ENCODE peak calls at places on chromosome 1, in eight cellular contexts. One of them, this sample, is unnamed.

GRCh38 chr1:65346190-65346589 is 36.8 kb downstream of the DNAJC6 start:
- DNase-seq in lung microvascular endothelial cell: no peak
- DNase-seq in EL: no peak
- DNase-seq in activated naive CD8-positive, alpha-beta T cell treated with anti-CD3 and anti-CD28 coated beads for 36 hours: no peak
- DNase-seq in activated CD8-positive, alpha-beta memory T cell treated with anti-CD3 and anti-CD28 coated beads for 4 hours: no peak
- DNase-seq in lower leg skin: no peak
- DNase-seq in NCI-H1436: no peak
- DNase-seq in RPMI8226: no peak
- DNase-seq in this sample: no peak

GRCh38 chr1:53172751-53173498 is 23.7 kb upstream of the CPT2 start:
- DNase-seq in lung microvascular endothelial cell: peak; percentile 40
- DNase-seq in EL: peak; percentile 74
- DNase-seq in activated naive CD8-positive, alpha-beta T cell treated with anti-CD3 and anti-CD28 coated beads for 36 hours: no peak
- DNase-seq in activated CD8-positive, alpha-beta memory T cell treated with anti-CD3 and anti-CD28 coated beads for 4 hours: no peak
- DNase-seq in lower leg skin: no peak
- DNase-seq in NCI-H1436: no peak
- DNase-seq in RPMI8226: peak; percentile 49
- DNase-seq in this sample: no peak

GRCh38 chr1:207857447-207857846 is 53.5 kb downstream of the CD34 start:
- DNase-seq in lung microvascular endothelial cell: no peak
- DNase-seq in EL: no peak
- DNase-seq in activated naive CD8-positive, alpha-beta T cell treated with anti-CD3 and anti-CD28 coated beads for 36 hours: no peak
- DNase-seq in activated CD8-positive, alpha-beta memory T cell treated with anti-CD3 and anti-CD28 coated beads for 4 hours: no peak
- DNase-seq in lower leg skin: no peak
- DNase-seq in NCI-H1436: no peak
- DNase-seq in RPMI8226: no peak
- DNase-seq in this sample: no peak

GRCh38 chr1:27577504-27578188 is 26.3 kb downstream of the AHDC1 start:
- DNase-seq in lung microvascular endothelial cell: peak; percentile 23
- DNase-seq in EL: no peak
- DNase-seq in activated naive CD8-positive, alpha-beta T cell treated with anti-CD3 and anti-CD28 coated beads for 36 hours: no peak
- DNase-seq in activated CD8-positive, alpha-beta memory T cell treated with anti-CD3 and anti-CD28 coated beads for 4 hours: no peak
- DNase-seq in lower leg skin: no peak
- DNase-seq in NCI-H1436: no peak
- DNase-seq in RPMI8226: no peak
- DNase-seq in this sample: no peak

GRCh38 chr1:191592907-191593306 is 565.4 kb upstream of the RGS18 start:
- DNase-seq in lung microvascular endothelial cell: no peak
- DNase-seq in EL: no peak
- DNase-seq in activated naive CD8-positive, alpha-beta T cell treated with anti-CD3 and anti-CD28 coated beads for 36 hours: no peak
- DNase-seq in activated CD8-positive, alpha-beta memory T cell treated with anti-CD3 and anti-CD28 coated beads for 4 hours: no peak
- DNase-seq in lower leg skin: no peak
- DNase-seq in NCI-H1436: no peak
- DNase-seq in RPMI8226: no peak
- DNase-seq in this sample: no peak

GRCh38 chr1:33661791-33662190 is 189.3 kb downstream of the ZSCAN20 start:
- DNase-seq in lung microvascular endothelial cell: no peak
- DNase-seq in EL: no peak
- DNase-seq in activated naive CD8-positive, alpha-beta T cell treated with anti-CD3 and anti-CD28 coated beads for 36 hours: no peak
- DNase-seq in activated CD8-positive, alpha-beta memory T cell treated with anti-CD3 and anti-CD28 coated beads for 4 hours: no peak
- DNase-seq in lower leg skin: no peak
- DNase-seq in NCI-H1436: peak; percentile 29
- DNase-seq in RPMI8226: no peak
- DNase-seq in this sample: no peak

GRCh38 chr1:10253755-10254154 is 43.4 kb downstream of the KIF1B start:
- DNase-seq in lung microvascular endothelial cell: peak; percentile 88
- DNase-seq in EL: peak; percentile 62
- DNase-seq in activated naive CD8-positive, alpha-beta T cell treated with anti-CD3 and anti-CD28 coated beads for 36 hours: no peak
- DNase-seq in activated CD8-positive, alpha-beta memory T cell treated with anti-CD3 and anti-CD28 coated beads for 4 hours: no peak
- DNase-seq in lower leg skin: peak; percentile 25
- DNase-seq in NCI-H1436: no peak
- DNase-seq in RPMI8226: peak; percentile 39
- DNase-seq in this sample: no peak

GRCh38 chr1:236545621-236546169 is 21.9 kb downstream of the LGALS8 start:
- DNase-seq in lung microvascular endothelial cell: no peak
- DNase-seq in EL: no peak
- DNase-seq in activated naive CD8-positive, alpha-beta T cell treated with anti-CD3 and anti-CD28 coated beads for 36 hours: no peak
- DNase-seq in activated CD8-positive, alpha-beta memory T cell treated with anti-CD3 and anti-CD28 coated beads for 4 hours: no peak
- DNase-seq in lower leg skin: no peak
- DNase-seq in NCI-H1436: no peak
- DNase-seq in RPMI8226: no peak
- DNase-seq in this sample: no peak

GRCh38 chr1:87584603-87585002 is 255.9 kb downstream of the LMO4 start:
- DNase-seq in lung microvascular endothelial cell: no peak
- DNase-seq in EL: no peak
- DNase-seq in activated naive CD8-positive, alpha-beta T cell treated with anti-CD3 and anti-CD28 coated beads for 36 hours: no peak
- DNase-seq in activated CD8-positive, alpha-beta memory T cell treated with anti-CD3 and anti-CD28 coated beads for 4 hours: no peak
- DNase-seq in lower leg skin: no peak
- DNase-seq in NCI-H1436: no peak
- DNase-seq in RPMI8226: no peak
- DNase-seq in this sample: no peak

GRCh38 chr1:171788696-171789095 is 7.2 kb downstream of the METTL13 start:
- DNase-seq in lung microvascular endothelial cell: peak; percentile 67
- DNase-seq in EL: peak; percentile 93
- DNase-seq in activated naive CD8-positive, alpha-beta T cell treated with anti-CD3 and anti-CD28 coated beads for 36 hours: no peak
- DNase-seq in activated CD8-positive, alpha-beta memory T cell treated with anti-CD3 and anti-CD28 coated beads for 4 hours: no peak
- DNase-seq in lower leg skin: no peak
- DNase-seq in NCI-H1436: no peak
- DNase-seq in RPMI8226: no peak
- DNase-seq in this sample: no peak

GRCh38 chr1:197021716-197022115 is 44.4 kb downstream of the CFHR5 start:
- DNase-seq in lung microvascular endothelial cell: peak; percentile 63
- DNase-seq in EL: no peak
- DNase-seq in activated naive CD8-positive, alpha-beta T cell treated with anti-CD3 and anti-CD28 coated beads for 36 hours: no peak
- DNase-seq in activated CD8-positive, alpha-beta memory T cell treated with anti-CD3 and anti-CD28 coated beads for 4 hours: no peak
- DNase-seq in lower leg skin: no peak
- DNase-seq in NCI-H1436: no peak
- DNase-seq in RPMI8226: no peak
- DNase-seq in this sample: no peak

GRCh38 chr1:97903626-97904025 is 17.2 kb downstream of the DPYD start:
- DNase-seq in lung microvascular endothelial cell: peak; percentile 44
- DNase-seq in EL: peak; percentile 26
- DNase-seq in activated naive CD8-positive, alpha-beta T cell treated with anti-CD3 and anti-CD28 coated beads for 36 hours: no peak
- DNase-seq in activated CD8-positive, alpha-beta memory T cell treated with anti-CD3 and anti-CD28 coated beads for 4 hours: no peak
- DNase-seq in lower leg skin: no peak
- DNase-seq in NCI-H1436: no peak
- DNase-seq in RPMI8226: no peak
- DNase-seq in this sample: no peak

GRCh38 chr1:171902527-171902926 is 61.2 kb downstream of the DNM3 start:
- DNase-seq in lung microvascular endothelial cell: no peak
- DNase-seq in EL: no peak
- DNase-seq in activated naive CD8-positive, alpha-beta T cell treated with anti-CD3 and anti-CD28 coated beads for 36 hours: no peak
- DNase-seq in activated CD8-positive, alpha-beta memory T cell treated with anti-CD3 and anti-CD28 coated beads for 4 hours: no peak
- DNase-seq in lower leg skin: no peak
- DNase-seq in NCI-H1436: no peak
- DNase-seq in RPMI8226: no peak
- DNase-seq in this sample: no peak

GRCh38 chr1:24323281-24323680 is 4.1 kb downstream of the GRHL3 start:
- DNase-seq in lung microvascular endothelial cell: no peak
- DNase-seq in EL: no peak
- DNase-seq in activated naive CD8-positive, alpha-beta T cell treated with anti-CD3 and anti-CD28 coated beads for 36 hours: no peak
- DNase-seq in activated CD8-positive, alpha-beta memory T cell treated with anti-CD3 and anti-CD28 coated beads for 4 hours: no peak
- DNase-seq in lower leg skin: no peak
- DNase-seq in NCI-H1436: no peak
- DNase-seq in RPMI8226: peak; percentile 49
- DNase-seq in this sample: no peak

GRCh38 chr1:157968503-157968902 is 24.9 kb upstream of the KIRREL1 start:
- DNase-seq in lung microvascular endothelial cell: peak; percentile 84
- DNase-seq in EL: peak; percentile 87
- DNase-seq in activated naive CD8-positive, alpha-beta T cell treated with anti-CD3 and anti-CD28 coated beads for 36 hours: no peak
- DNase-seq in activated CD8-positive, alpha-beta memory T cell treated with anti-CD3 and anti-CD28 coated beads for 4 hours: no peak
- DNase-seq in lower leg skin: peak; percentile 24
- DNase-seq in NCI-H1436: no peak
- DNase-seq in RPMI8226: peak; percentile 70
- DNase-seq in this sample: no peak

GRCh38 chr1:6511056-6511455 is 19.6 kb upstream of the PLEKHG5 start:
- DNase-seq in lung microvascular endothelial cell: no peak
- DNase-seq in EL: no peak
- DNase-seq in activated naive CD8-positive, alpha-beta T cell treated with anti-CD3 and anti-CD28 coated beads for 36 hours: no peak
- DNase-seq in activated CD8-positive, alpha-beta memory T cell treated with anti-CD3 and anti-CD28 coated beads for 4 hours: no peak
- DNase-seq in lower leg skin: no peak
- DNase-seq in NCI-H1436: no peak
- DNase-seq in RPMI8226: no peak
- DNase-seq in this sample: no peak

GRCh38 chr1:19650416-19651140 is 6.5 kb downstream of the NBL1 start:
- DNase-seq in lung microvascular endothelial cell: no peak
- DNase-seq in EL: no peak
- DNase-seq in activated naive CD8-positive, alpha-beta T cell treated with anti-CD3 and anti-CD28 coated beads for 36 hours: no peak
- DNase-seq in activated CD8-positive, alpha-beta memory T cell treated with anti-CD3 and anti-CD28 coated beads for 4 hours: no peak
- DNase-seq in lower leg skin: no peak
- DNase-seq in NCI-H1436: no peak
- DNase-seq in RPMI8226: no peak
- DNase-seq in this sample: no peak

GRCh38 chr1:19974822-19975416 is 4.5 kb downstream of the PLA2G2A start:
- DNase-seq in lung microvascular endothelial cell: peak; percentile 84
- DNase-seq in EL: peak; percentile 61
- DNase-seq in activated naive CD8-positive, alpha-beta T cell treated with anti-CD3 and anti-CD28 coated beads for 36 hours: peak; percentile 3
- DNase-seq in activated CD8-positive, alpha-beta memory T cell treated with anti-CD3 and anti-CD28 coated beads for 4 hours: no peak
- DNase-seq in lower leg skin: peak; percentile 47
- DNase-seq in NCI-H1436: peak; percentile 0
- DNase-seq in RPMI8226: peak; percentile 17
- DNase-seq in this sample: peak; percentile 15

GRCh38 chr1:177170756-177171535 is at the start of gene BRINP2:
- DNase-seq in lung microvascular endothelial cell: peak; percentile 45
- DNase-seq in EL: peak; percentile 25
- DNase-seq in activated naive CD8-positive, alpha-beta T cell treated with anti-CD3 and anti-CD28 coated beads for 36 hours: peak; percentile 1
- DNase-seq in activated CD8-positive, alpha-beta memory T cell treated with anti-CD3 and anti-CD28 coated beads for 4 hours: no peak
- DNase-seq in lower leg skin: no peak
- DNase-seq in NCI-H1436: peak; percentile 47
- DNase-seq in RPMI8226: peak; percentile 23
- DNase-seq in this sample: no peak

GRCh38 chr1:117120774-117121588 is 568 bp downstream of the TRIM45 start:
- DNase-seq in lung microvascular endothelial cell: no peak
- DNase-seq in EL: peak; percentile 75
- DNase-seq in activated naive CD8-positive, alpha-beta T cell treated with anti-CD3 and anti-CD28 coated beads for 36 hours: no peak
- DNase-seq in activated CD8-positive, alpha-beta memory T cell treated with anti-CD3 and anti-CD28 coated beads for 4 hours: no peak
- DNase-seq in lower leg skin: no peak
- DNase-seq in NCI-H1436: no peak
- DNase-seq in RPMI8226: no peak
- DNase-seq in this sample: no peak

GRCh38 chr1:1680912-1681273 is 11.7 kb downstream of the SLC35E2B start:
- DNase-seq in lung microvascular endothelial cell: no peak
- DNase-seq in EL: no peak
- DNase-seq in activated naive CD8-positive, alpha-beta T cell treated with anti-CD3 and anti-CD28 coated beads for 36 hours: no peak
- DNase-seq in activated CD8-positive, alpha-beta memory T cell treated with anti-CD3 and anti-CD28 coated beads for 4 hours: no peak
- DNase-seq in lower leg skin: no peak
- DNase-seq in NCI-H1436: no peak
- DNase-seq in RPMI8226: no peak
- DNase-seq in this sample: no peak

This sample was measured in stimulated activated naive CD8-positive, alpha-beta T cell treated with anti-CD3 and anti-CD28 coated beads, Interleukin-15, amount 100 ng/mL, for 72 hours.